ENCODE peak calls at places on chromosome 14, in ten cellular contexts. T is A549; S is NCI-H2107; X is activated CD4-positive, alpha-beta memory T cell treated with anti-CD3 and anti-CD28 coated beads, Interleukin-2, amount 10 ng/mL, durations not matched to agents 7 days and 5 days; Y is activated effector memory CD4-positive, alpha-beta T cell treated with anti-CD3 and anti-CD28 coated beads, Interleukin-2, amount 50 U/mL, for 16 hours; F is astrocyte of the hippocampus; N is glomerular endothelial cell; P is body of pancreas; M is IMR-90; Q is fibroblast of pulmonary artery. K is an unnamed sample.

GRCh38 chr14:99028041-99028440 is 244.0 kb downstream of the BCL11B start:
- DNase-seq in F (no peak), S (no peak), Q (no peak), Y (peak), X (no peak), P (no peak), N (no peak), M (no peak), T (no peak), K (no peak)

GRCh38 chr14:101242442-101243385 is 318.6 kb upstream of the DIO3 start:
- DNase-seq in T (no peak), F (no peak), M (no peak), P (no peak), N (no peak), S (no peak), Q (no peak), Y (peak), X (no peak), K (no peak)

GRCh38 chr14:68460541-68460940 is 332.3 kb downstream of the ZFP36L1 start:
- DNase-seq in Q (no peak), F (peak), M (no peak), Y (no peak), X (no peak), P (no peak), T (no peak), N (no peak), S (no peak), K (no peak)

GRCh38 chr14:95258754-95259593 is 60.7 kb downstream of the CLMN start:
- DNase-seq in X (no peak), M (no peak), T (peak), S (no peak), P (no peak), Y (no peak), F (no peak), Q (peak), N (no peak), K (no peak)

GRCh38 chr14:64998455-64998931 is 11.8 kb downstream of the FNTB start:
- DNase-seq in X (no peak), P (no peak), M (peak), S (no peak), N (no peak), F (no peak), Y (no peak), Q (peak), T (no peak), K (no peak)

GRCh38 chr14:55329999-55330710 is 58.9 kb downstream of the FBXO34 start:
- DNase-seq in Y (peak), T (no peak), P (no peak), S (no peak), X (no peak), N (no peak), Q (no peak), M (peak), F (no peak), K (no peak)

GRCh38 chr14:54048311-54048710 is 91.7 kb upstream of the BMP4 start:
- DNase-seq in T (no peak), Q (no peak), N (no peak), P (no peak), X (no peak), Y (no peak), F (no peak), M (no peak), S (no peak), K (no peak)

GRCh38 chr14:64708148-64709004 is 4.2 kb downstream of the PLEKHG3 start:
- DNase-seq in T (peak), N (no peak), Y (peak), S (no peak), P (peak), M (peak), X (peak), Q (no peak), F (peak), K (no peak)

GRCh38 chr14:34460841-34461240 is 1.2 kb downstream of the SPTSSA start:
- DNase-seq in Y (no peak), T (no peak), P (no peak), S (no peak), N (no peak), Q (peak), M (peak), X (no peak), F (peak), K (no peak)

GRCh38 chr14:31207746-31208545 is at the start of gene HECTD1:
- DNase-seq in T (peak), M (peak), Q (peak), F (peak), Y (peak), P (peak), N (no peak), S (peak), X (peak), K (peak)

GRCh38 chr14:105537580-105538474 is 11.4 kb downstream of the TMEM121 start:
- DNase-seq in F (peak), Q (no peak), T (no peak), S (peak), M (no peak), X (peak), P (peak), N (no peak), Y (peak), K (no peak)

GRCh38 chr14:34012978-34013713 is 62.3 kb upstream of the EGLN3 start:
- DNase-seq in M (no peak), S (peak), N (no peak), Y (no peak), Q (no peak), P (no peak), X (no peak), T (no peak), F (no peak), K (no peak)

GRCh38 chr14:54893151-54893760 is 9.4 kb downstream of the GCH1 start:
- DNase-seq in P (peak), N (peak), X (no peak), M (peak), Q (peak), Y (peak), T (peak), S (peak), F (peak), K (peak)

GRCh38 chr14:85622986-85623385 is 93.0 kb downstream of the FLRT2 start:
- DNase-seq in P (no peak), F (no peak), N (no peak), Y (no peak), T (no peak), X (no peak), S (no peak), Q (no peak), M (no peak), K (no peak)

GRCh38 chr14:93304771-93305170 is 28.1 kb downstream of the BTBD7 start:
- DNase-seq in Y (no peak), X (no peak), S (no peak), T (no peak), P (no peak), F (no peak), Q (peak), N (no peak), M (peak), K (no peak)

GRCh38 chr14:93903342-93904184 is 23.6 kb upstream of the FAM181A start:
- DNase-seq in S (no peak), F (no peak), Q (no peak), Y (no peak), T (peak), N (no peak), X (no peak), M (no peak), P (no peak), K (no peak)

GRCh38 chr14:24058951-24059475 is 7.2 kb downstream of the CARMIL3 start:
- DNase-seq in S (no peak), N (no peak), Y (no peak), Q (no peak), P (no peak), T (no peak), M (no peak), F (no peak), X (no peak), K (no peak)

GRCh38 chr14:106491851-106492250 is 965.5 kb downstream of the TMEM121 start:
- DNase-seq in T (peak), M (no peak), S (no peak), N (no peak), F (no peak), Q (no peak), P (no peak), Y (no peak), X (no peak), K (peak)

GRCh38 chr14:97442363-97442762 is 645.2 kb downstream of the VRK1 start:
- DNase-seq in N (no peak), P (no peak), X (peak), M (no peak), T (no peak), Q (no peak), F (no peak), Y (peak), S (no peak), K (no peak)

GRCh38 chr14:102182190-102182589 is 42.5 kb downstream of the WDR20 start:
- DNase-seq in P (no peak), M (peak), X (no peak), F (peak), N (no peak), Y (no peak), S (no peak), Q (peak), T (no peak), K (no peak)

GRCh38 chr14:92704821-92705220 is 43.6 kb downstream of the LGMN start:
- DNase-seq in Y (no peak), M (no peak), P (no peak), N (no peak), S (no peak), T (no peak), Q (no peak), X (no peak), F (no peak), K (no peak)

GRCh38 chr14:102933618-102934231 is 11.3 kb downstream of the AMN start:
- DNase-seq in Q (no peak), X (no peak), F (no peak), Y (no peak), P (no peak), T (no peak), N (no peak), S (no peak), M (no peak), K (no peak)

GRCh38 chr14:75636100-75636692 is 24.5 kb downstream of the ERG28 start:
- DNase-seq in P (no peak), S (no peak), M (peak), N (no peak), F (peak), T (no peak), Q (peak), X (no peak), Y (no peak), K (no peak)

K was measured in LNCaP clone FGC.